ENCODE peak calls at places on chromosomes 2 and 18, in six cellular contexts. One of them, this sample, is unnamed.

GRCh38 chr2:102975996-102976636 is 214.3 kb downstream of the TMEM182 start:
- DNase-seq in CD8-positive, alpha-beta T cell: no peak
- DNase-seq in transverse colon: peak; percentile 24
- DNase-seq in dorsolateral prefrontal cortex: peak; percentile 55
- DNase-seq in right cardiac atrium: peak; percentile 35
- DNase-seq in PC-3: peak; percentile 60
- DNase-seq in this sample: peak; percentile 34

GRCh38 chr2:98903064-98903355 is 33.0 kb downstream of the CRACDL start:
- DNase-seq in right cardiac atrium: no peak
- DNase-seq in dorsolateral prefrontal cortex: no peak
- DNase-seq in CD8-positive, alpha-beta T cell: no peak
- DNase-seq in PC-3: no peak
- DNase-seq in transverse colon: no peak
- DNase-seq in this sample: no peak

GRCh38 chr2:98869272-98869641 is 66.8 kb downstream of the CRACDL start:
- DNase-seq in PC-3: peak; percentile 66
- DNase-seq in right cardiac atrium: no peak
- DNase-seq in transverse colon: peak; percentile 88
- DNase-seq in dorsolateral prefrontal cortex: no peak
- DNase-seq in CD8-positive, alpha-beta T cell: no peak
- DNase-seq in this sample: peak; percentile 42

GRCh38 chr2:86747708-86748627 is 27.9 kb downstream of the RMND5A start:
- DNase-seq in CD8-positive, alpha-beta T cell: no peak
- DNase-seq in dorsolateral prefrontal cortex: no peak
- DNase-seq in PC-3: peak; percentile 54
- DNase-seq in transverse colon: peak; percentile 20
- DNase-seq in right cardiac atrium: no peak
- DNase-seq in this sample: peak; percentile 69

GRCh38 chr2:238988752-238989151 is 140.9 kb downstream of the TWIST2 start:
- DNase-seq in PC-3: no peak
- DNase-seq in transverse colon: no peak
- DNase-seq in dorsolateral prefrontal cortex: no peak
- DNase-seq in right cardiac atrium: no peak
- DNase-seq in CD8-positive, alpha-beta T cell: no peak
- DNase-seq in this sample: no peak

GRCh38 chr2:68088950-68089349 is 26.1 kb upstream of the C1D start:
- DNase-seq in transverse colon: no peak
- DNase-seq in PC-3: peak; percentile 11
- DNase-seq in dorsolateral prefrontal cortex: no peak
- DNase-seq in right cardiac atrium: no peak
- DNase-seq in CD8-positive, alpha-beta T cell: no peak
- DNase-seq in this sample: no peak

GRCh38 chr2:169077674-169078240 is 8.4 kb downstream of the DHRS9 start:
- DNase-seq in PC-3: no peak
- DNase-seq in transverse colon: no peak
- DNase-seq in dorsolateral prefrontal cortex: no peak
- DNase-seq in CD8-positive, alpha-beta T cell: no peak
- DNase-seq in right cardiac atrium: peak; percentile 55
- DNase-seq in this sample: no peak

GRCh38 chr18:64175432-64175831 is 26.5 kb upstream of the LINC00305 start:
- DNase-seq in PC-3: no peak
- DNase-seq in transverse colon: no peak
- DNase-seq in CD8-positive, alpha-beta T cell: no peak
- DNase-seq in dorsolateral prefrontal cortex: no peak
- DNase-seq in right cardiac atrium: no peak
- DNase-seq in this sample: no peak

GRCh38 chr18:32362484-32362883 is 108.2 kb downstream of the GAREM1 start:
- DNase-seq in PC-3: peak; percentile 56
- DNase-seq in transverse colon: no peak
- DNase-seq in right cardiac atrium: no peak
- DNase-seq in dorsolateral prefrontal cortex: no peak
- DNase-seq in CD8-positive, alpha-beta T cell: no peak
- DNase-seq in this sample: peak; percentile 90

GRCh38 chr2:11669454-11670291 is at the start of gene NTSR2:
- DNase-seq in CD8-positive, alpha-beta T cell: no peak
- DNase-seq in dorsolateral prefrontal cortex: no peak
- DNase-seq in PC-3: no peak
- DNase-seq in transverse colon: peak; percentile 21
- DNase-seq in right cardiac atrium: peak; percentile 86
- DNase-seq in this sample: peak; percentile 69

GRCh38 chr2:197198890-197199289 is 111.7 kb downstream of the ANKRD44 start:
- DNase-seq in PC-3: no peak
- DNase-seq in dorsolateral prefrontal cortex: peak; percentile 58
- DNase-seq in right cardiac atrium: peak; percentile 76
- DNase-seq in transverse colon: peak; percentile 79
- DNase-seq in CD8-positive, alpha-beta T cell: peak; percentile 78
- DNase-seq in this sample: peak; percentile 54

GRCh38 chr2:33275689-33276444 is 200.6 kb upstream of the RASGRP3 start:
- DNase-seq in PC-3: peak; percentile 99
- DNase-seq in right cardiac atrium: peak; percentile 70
- DNase-seq in transverse colon: no peak
- DNase-seq in CD8-positive, alpha-beta T cell: peak; percentile 10
- DNase-seq in dorsolateral prefrontal cortex: no peak
- DNase-seq in this sample: peak; percentile 50

GRCh38 chr2:196887431-196887830 is 39.1 kb downstream of the PGAP1 start:
- DNase-seq in right cardiac atrium: no peak
- DNase-seq in dorsolateral prefrontal cortex: no peak
- DNase-seq in transverse colon: no peak
- DNase-seq in CD8-positive, alpha-beta T cell: no peak
- DNase-seq in PC-3: no peak
- DNase-seq in this sample: peak; percentile 4

GRCh38 chr2:121529439-121530209 is 1.1 kb upstream of the RNU4ATAC start:
- DNase-seq in dorsolateral prefrontal cortex: peak; percentile 58
- DNase-seq in PC-3: peak; percentile 42
- DNase-seq in CD8-positive, alpha-beta T cell: no peak
- DNase-seq in transverse colon: peak; percentile 55
- DNase-seq in right cardiac atrium: no peak
- DNase-seq in this sample: no peak

GRCh38 chr2:241801611-241802420 is 7.2 kb upstream of the NEU4 start:
- DNase-seq in dorsolateral prefrontal cortex: no peak
- DNase-seq in transverse colon: peak; percentile 13
- DNase-seq in CD8-positive, alpha-beta T cell: no peak
- DNase-seq in PC-3: no peak
- DNase-seq in right cardiac atrium: peak; percentile 47
- DNase-seq in this sample: no peak

GRCh38 chr18:7601249-7601620 is 34.1 kb downstream of the PTPRM start:
- DNase-seq in dorsolateral prefrontal cortex: no peak
- DNase-seq in PC-3: peak; percentile 70
- DNase-seq in transverse colon: no peak
- DNase-seq in right cardiac atrium: no peak
- DNase-seq in CD8-positive, alpha-beta T cell: no peak
- DNase-seq in this sample: peak; percentile 80

GRCh38 chr2:26785431-26786206 is at the start of gene CENPA:
- DNase-seq in right cardiac atrium: peak; percentile 99
- DNase-seq in dorsolateral prefrontal cortex: peak; percentile 96
- DNase-seq in PC-3: peak; percentile 99
- DNase-seq in transverse colon: peak; percentile 98
- DNase-seq in CD8-positive, alpha-beta T cell: peak; percentile 93
- DNase-seq in this sample: peak; percentile 100

GRCh38 chr2:28648671-28649395 is 102.8 kb upstream of the PPP1CB start:
- DNase-seq in right cardiac atrium: no peak
- DNase-seq in CD8-positive, alpha-beta T cell: no peak
- DNase-seq in dorsolateral prefrontal cortex: no peak
- DNase-seq in PC-3: no peak
- DNase-seq in transverse colon: no peak
- DNase-seq in this sample: no peak

GRCh38 chr2:96542357-96542977 is 5.9 kb downstream of the ARID5A start:
- DNase-seq in CD8-positive, alpha-beta T cell: no peak
- DNase-seq in PC-3: no peak
- DNase-seq in right cardiac atrium: no peak
- DNase-seq in dorsolateral prefrontal cortex: no peak
- DNase-seq in transverse colon: no peak
- DNase-seq in this sample: no peak

GRCh38 chr2:8132371-8132831 is 549.5 kb upstream of the ID2 start:
- DNase-seq in PC-3: no peak
- DNase-seq in right cardiac atrium: no peak
- DNase-seq in transverse colon: no peak
- DNase-seq in dorsolateral prefrontal cortex: no peak
- DNase-seq in CD8-positive, alpha-beta T cell: no peak
- DNase-seq in this sample: peak; percentile 66

GRCh38 chr18:78730564-78731422 is 248.8 kb upstream of the SALL3 start:
- DNase-seq in PC-3: no peak
- DNase-seq in dorsolateral prefrontal cortex: no peak
- DNase-seq in transverse colon: no peak
- DNase-seq in right cardiac atrium: no peak
- DNase-seq in CD8-positive, alpha-beta T cell: no peak
- DNase-seq in this sample: no peak

GRCh38 chr2:223269386-223269785 is 217.4 kb downstream of the KCNE4 start:
- DNase-seq in dorsolateral prefrontal cortex: no peak
- DNase-seq in PC-3: no peak
- DNase-seq in transverse colon: no peak
- DNase-seq in right cardiac atrium: no peak
- DNase-seq in CD8-positive, alpha-beta T cell: no peak
- DNase-seq in this sample: no peak

GRCh38 chr2:200761168-200761715 is 50.5 kb upstream of the BZW1 start:
- DNase-seq in transverse colon: no peak
- DNase-seq in dorsolateral prefrontal cortex: no peak
- DNase-seq in right cardiac atrium: no peak
- DNase-seq in CD8-positive, alpha-beta T cell: no peak
- DNase-seq in PC-3: peak; percentile 44
- DNase-seq in this sample: no peak

GRCh38 chr2:183614797-183615429 is 490.7 kb downstream of the NUP35 start:
- DNase-seq in dorsolateral prefrontal cortex: no peak
- DNase-seq in transverse colon: no peak
- DNase-seq in right cardiac atrium: peak; percentile 58
- DNase-seq in PC-3: no peak
- DNase-seq in CD8-positive, alpha-beta T cell: no peak
- DNase-seq in this sample: no peak

GRCh38 chr2:79817288-79817687 is 304.4 kb downstream of the CTNNA2 start:
- DNase-seq in PC-3: no peak
- DNase-seq in right cardiac atrium: no peak
- DNase-seq in CD8-positive, alpha-beta T cell: no peak
- DNase-seq in transverse colon: no peak
- DNase-seq in dorsolateral prefrontal cortex: no peak
- DNase-seq in this sample: no peak

GRCh38 chr2:163407296-163407695 is 328.5 kb downstream of the FIGN start:
- DNase-seq in PC-3: peak; percentile 30
- DNase-seq in right cardiac atrium: no peak
- DNase-seq in transverse colon: no peak
- DNase-seq in dorsolateral prefrontal cortex: no peak
- DNase-seq in CD8-positive, alpha-beta T cell: no peak
- DNase-seq in this sample: no peak

GRCh38 chr2:97267411-97268074 is 154.6 kb downstream of the ANKRD36 start:
- DNase-seq in PC-3: peak; percentile 1
- DNase-seq in right cardiac atrium: peak; percentile 51
- DNase-seq in dorsolateral prefrontal cortex: peak; percentile 46
- DNase-seq in transverse colon: peak; percentile 6
- DNase-seq in CD8-positive, alpha-beta T cell: no peak
- DNase-seq in this sample: no peak

GRCh38 chr18:35861367-35862114 is 110.9 kb upstream of the RMP24 start:
- DNase-seq in dorsolateral prefrontal cortex: no peak
- DNase-seq in CD8-positive, alpha-beta T cell: no peak
- DNase-seq in PC-3: no peak
- DNase-seq in right cardiac atrium: peak; percentile 71
- DNase-seq in transverse colon: no peak
- DNase-seq in this sample: peak; percentile 42

GRCh38 chr2:24972315-24972958 is 682 bp upstream of the DNAJC27 start:
- DNase-seq in CD8-positive, alpha-beta T cell: peak; percentile 8
- DNase-seq in right cardiac atrium: peak; percentile 71
- DNase-seq in PC-3: peak; percentile 26
- DNase-seq in dorsolateral prefrontal cortex: no peak
- DNase-seq in transverse colon: peak; percentile 42
- DNase-seq in this sample: peak; percentile 34

GRCh38 chr2:62708751-62709150 is 3.2 kb downstream of the EHBP1 start:
- DNase-seq in PC-3: no peak
- DNase-seq in right cardiac atrium: no peak
- DNase-seq in transverse colon: no peak
- DNase-seq in dorsolateral prefrontal cortex: no peak
- DNase-seq in CD8-positive, alpha-beta T cell: no peak
- DNase-seq in this sample: no peak
- H3K4me3 ChIP-seq in PC-3: peak overlapping the region; percentile 76
- H3K4me3 ChIP-seq in right cardiac atrium: peak overlapping the region; percentile 43
- H3K4me3 ChIP-seq in transverse colon: no peak overlapping the region
- H3K4me3 ChIP-seq in dorsolateral prefrontal cortex: peak overlapping the region; percentile 80
- H3K4me3 ChIP-seq in CD8-positive, alpha-beta T cell: no peak overlapping the region
- H3K4me3 ChIP-seq in this sample: peak overlapping the region; percentile 79

GRCh38 chr2:233346930-233347329 is 7.4 kb upstream of the DGKD start:
- DNase-seq in dorsolateral prefrontal cortex: no peak
- DNase-seq in CD8-positive, alpha-beta T cell: no peak
- DNase-seq in PC-3: no peak
- DNase-seq in right cardiac atrium: no peak
- DNase-seq in transverse colon: peak; percentile 3
- DNase-seq in this sample: no peak
- H3K27ac ChIP-seq in dorsolateral prefrontal cortex: peak overlapping the region; percentile 89
- H3K27ac ChIP-seq in CD8-positive, alpha-beta T cell: no peak overlapping the region
- H3K27ac ChIP-seq in PC-3: no peak overlapping the region
- H3K27ac ChIP-seq in right cardiac atrium: no peak overlapping the region
- H3K27ac ChIP-seq in transverse colon: no peak overlapping the region
- H3K27ac ChIP-seq in this sample: no peak overlapping the region

DNA sequence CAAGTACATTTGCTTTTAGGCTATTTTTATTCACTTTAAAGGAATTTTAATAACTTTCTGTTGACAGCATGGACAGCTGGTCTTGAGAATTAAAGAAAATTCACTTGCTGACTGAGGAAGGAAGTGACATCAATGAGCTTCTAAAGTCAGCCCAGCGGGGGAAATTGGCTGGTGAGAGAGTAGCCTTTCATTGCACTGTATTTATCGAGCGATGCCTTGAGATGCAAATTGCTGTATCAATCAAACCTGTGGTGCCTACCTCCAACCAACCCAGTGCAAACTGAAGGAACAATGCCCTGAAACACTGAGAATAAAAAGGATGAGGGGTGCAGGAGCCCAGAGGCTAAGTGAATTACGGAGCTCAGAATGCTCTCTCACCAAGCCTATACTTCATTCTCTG is 91.4 kb upstream of the AQP4 start:
- DNase-seq in right cardiac atrium: no peak
- DNase-seq in PC-3: no peak
- DNase-seq in transverse colon: no peak
- DNase-seq in dorsolateral prefrontal cortex: no peak
- DNase-seq in CD8-positive, alpha-beta T cell: no peak
- DNase-seq in this sample: no peak
- H3K4me3 ChIP-seq in right cardiac atrium: no peak overlapping the region
- H3K4me3 ChIP-seq in PC-3: no peak overlapping the region
- H3K4me3 ChIP-seq in transverse colon: no peak overlapping the region
- H3K4me3 ChIP-seq in dorsolateral prefrontal cortex: no peak overlapping the region
- H3K4me3 ChIP-seq in CD8-positive, alpha-beta T cell: no peak overlapping the region
- H3K4me3 ChIP-seq in this sample: no peak overlapping the region

GRCh38 chr18:58177886-58178470 is 134.0 kb downstream of the NEDD4L start:
- DNase-seq in CD8-positive, alpha-beta T cell: no peak
- DNase-seq in transverse colon: no peak
- DNase-seq in PC-3: no peak
- DNase-seq in dorsolateral prefrontal cortex: no peak
- DNase-seq in right cardiac atrium: no peak
- DNase-seq in this sample: no peak

GRCh38 chr18:58178476-58178875 is 134.4 kb downstream of the NEDD4L start:
- DNase-seq in PC-3: no peak
- DNase-seq in CD8-positive, alpha-beta T cell: no peak
- DNase-seq in transverse colon: no peak
- DNase-seq in dorsolateral prefrontal cortex: no peak
- DNase-seq in right cardiac atrium: no peak
- DNase-seq in this sample: no peak

GRCh38 chr18:58174285-58174684 is 130.3 kb downstream of the NEDD4L start:
- DNase-seq in dorsolateral prefrontal cortex: no peak
- DNase-seq in PC-3: no peak
- DNase-seq in right cardiac atrium: no peak
- DNase-seq in transverse colon: no peak
- DNase-seq in CD8-positive, alpha-beta T cell: no peak
- DNase-seq in this sample: no peak

GRCh38 chr18:58175122-58175687 is 131.2 kb downstream of the NEDD4L start:
- DNase-seq in PC-3: no peak
- DNase-seq in transverse colon: no peak
- DNase-seq in CD8-positive, alpha-beta T cell: no peak
- DNase-seq in dorsolateral prefrontal cortex: no peak
- DNase-seq in right cardiac atrium: no peak
- DNase-seq in this sample: no peak

GRCh38 chr18:58176915-58177717 is 133.1 kb downstream of the NEDD4L start:
- DNase-seq in right cardiac atrium: no peak
- DNase-seq in transverse colon: no peak
- DNase-seq in PC-3: peak; percentile 94
- DNase-seq in CD8-positive, alpha-beta T cell: no peak
- DNase-seq in dorsolateral prefrontal cortex: no peak
- DNase-seq in this sample: peak; percentile 81
- H3K27ac ChIP-seq in right cardiac atrium: no peak overlapping the region
- H3K27ac ChIP-seq in transverse colon: no peak overlapping the region
- H3K27ac ChIP-seq in PC-3: peak overlapping the region; percentile 33
- H3K27ac ChIP-seq in CD8-positive, alpha-beta T cell: no peak overlapping the region
- H3K27ac ChIP-seq in dorsolateral prefrontal cortex: no peak overlapping the region
- H3K27ac ChIP-seq in this sample: no peak overlapping the region

This sample was measured in mammary epithelial cell.